ENCODE peak calls at places on chromosomes 6 and 20, in ten cellular contexts. Y is amniotic epithelial cell, Q is brain microvascular endothelial cell, J is heart right ventricle, H is RKO, A is activated gamma-delta T cell treated with Interleukin-2 at 50 U/mL for 16 hours, C is psoas muscle, M is NCI-H1092 treated with DMSO at 0.1 percent for 48 hours, D is SJSA1, U is HFFc6. R is an unnamed sample.

GRCh38 chr20:35497320-35497719 is 32.1 kb downstream of the C20orf173 start:
- DNase-seq in Y (no peak), Q (no peak), J (no peak), H (no peak), A (no peak), C (no peak), M (no peak), D (no peak), U (no peak), R (no peak)

GRCh38 chr6:39307462-39307861 is 6.8 kb downstream of the KCNK17 start:
- DNase-seq in Y (no peak), Q (no peak), J (no peak), H (no peak), A (no peak), C (no peak), M (no peak), D (no peak), U (no peak), R (no peak)

GRCh38 chr20:25453035-25453810 is 45.8 kb downstream of the GINS1 start:
- DNase-seq in Y (peak; percentile 63), Q (no peak), J (no peak), H (no peak), A (no peak), C (no peak), M (peak; percentile 37), D (no peak), U (no peak), R (peak; percentile 43)

GRCh38 chr6:5996701-5997419 is 9.9 kb downstream of the NRN1 start:
- DNase-seq in Y (no peak), Q (peak; percentile 34), J (peak; percentile 8), H (no peak), A (no peak), C (no peak), M (peak; percentile 30), D (no peak), U (no peak), R (peak; percentile 9)

GRCh38 chr6:20605581-20605980 is 71.3 kb downstream of the CDKAL1 start:
- DNase-seq in Y (peak; percentile 84), Q (no peak), J (no peak), H (no peak), A (no peak), C (no peak), M (no peak), D (no peak), U (no peak), R (peak; percentile 69)

GRCh38 chr20:1376453-1377270 is 16.2 kb downstream of the FKBP1A start:
- DNase-seq in Y (no peak), Q (no peak), J (no peak), H (no peak), A (no peak), C (no peak), M (no peak), D (no peak), U (no peak), R (no peak)

GRCh38 chr6:134003542-134003951 is 48.9 kb downstream of the SLC2A12 start:
- DNase-seq in Y (no peak), Q (no peak), J (no peak), H (no peak), A (no peak), C (no peak), M (peak; percentile 92), D (no peak), U (no peak), R (peak; percentile 48)

GRCh38 chr6:2616796-2617195 is 133.9 kb downstream of the MYLK4 start:
- DNase-seq in Y (no peak), Q (no peak), J (no peak), H (no peak), A (no peak), C (no peak), M (no peak), D (no peak), U (no peak), R (no peak)

GRCh38 chr6:149897015-149897697 is 757 bp downstream of the RAET1E start:
- DNase-seq in Y (peak; percentile 80), Q (peak; percentile 70), J (peak; percentile 79), H (peak; percentile 30), A (no peak), C (peak; percentile 96), M (no peak), D (peak; percentile 77), U (peak; percentile 91), R (peak; percentile 92)

GRCh38 chr6:30864325-30864724 is 20.0 kb upstream of the DDR1 start:
- DNase-seq in Y (no peak), Q (no peak), J (no peak), H (no peak), A (no peak), C (no peak), M (no peak), D (no peak), U (no peak), R (no peak)

GRCh38 chr20:12970372-12970821 is 38.4 kb upstream of the SPTLC3 start:
- DNase-seq in Y (peak; percentile 48), Q (peak; percentile 39), J (peak; percentile 6), H (peak; percentile 50), A (no peak), C (no peak), M (peak; percentile 5), D (no peak), U (no peak), R (peak; percentile 51)

GRCh38 chr20:17734374-17734773 is 34.6 kb downstream of the BANF2 start:
- DNase-seq in Y (no peak), Q (no peak), J (no peak), H (no peak), A (no peak), C (no peak), M (no peak), D (no peak), U (no peak), R (no peak)

GRCh38 chr6:157981395-157982296 is at the start of gene SYNJ2:
- DNase-seq in Y (peak; percentile 85), Q (peak; percentile 66), J (peak; percentile 78), H (peak; percentile 64), A (peak; percentile 74), C (peak; percentile 89), M (peak; percentile 46), D (peak; percentile 81), U (peak; percentile 64), R (peak; percentile 83)

GRCh38 chr6:150029749-150030148 is 4.4 kb upstream of the RAET1L start:
- DNase-seq in Y (no peak), Q (no peak), J (no peak), H (no peak), A (no peak), C (no peak), M (no peak), D (no peak), U (no peak), R (no peak)

GRCh38 chr20:63835031-63835858 is 4.2 kb upstream of the ZBTB46 start:
- DNase-seq in Y (peak; percentile 96), Q (peak; percentile 97), J (peak; percentile 92), H (peak; percentile 86), A (no peak), C (peak; percentile 91), M (peak; percentile 50), D (peak; percentile 97), U (peak; percentile 97), R (peak; percentile 99)

GRCh38 chr6:43776115-43776798 is 6.2 kb downstream of the VEGFA start:
- DNase-seq in Y (no peak), Q (no peak), J (no peak), H (no peak), A (no peak), C (peak; percentile 47), M (no peak), D (no peak), U (no peak), R (no peak)

R was measured in IMR-90.